ENCODE peak calls at places on chromosomes 4 and X, in six cellular contexts. E, V, Y, H, X and K are unnamed samples.

GRCh38 chrX:128634754-128635153 is 582.6 kb upstream of the ACTRT1 start:
- DNase-seq in E (no peak), V (no peak), Y (no peak), H (no peak), X (no peak), K (no peak)

GRCh38 chr4:139239127-139239772 is 40.8 kb downstream of the MGARP start:
- DNase-seq in E (no peak), V (no peak), Y (peak; percentile 23), H (no peak), X (no peak), K (no peak)

GRCh38 chrX:24423960-24424359 is 41.1 kb upstream of the PDK3 start:
- DNase-seq in E (no peak), V (no peak), Y (no peak), H (peak; percentile 43), X (peak; percentile 34), K (no peak)

GRCh38 chrX:150362599-150363481 is at the start of gene MAMLD1:
- DNase-seq in E (peak; percentile 74), V (peak; percentile 47), Y (peak; percentile 93), H (peak; percentile 75), X (peak; percentile 80), K (peak; percentile 47)

GRCh38 chrX:123291623-123292022 is 107.5 kb downstream of the GRIA3 start:
- DNase-seq in E (no peak), V (no peak), Y (no peak), H (no peak), X (no peak), K (no peak)

GRCh38 chrX:141815904-141816303 is 22.2 kb upstream of the MAGEC3 start:
- DNase-seq in E (no peak), V (no peak), Y (no peak), H (no peak), X (no peak), K (no peak)

GRCh38 chr4:173252024-173252935 is 81.9 kb downstream of the HMGB2 start:
- DNase-seq in E (peak; percentile 27), V (no peak), Y (peak; percentile 73), H (peak; percentile 84), X (peak; percentile 100), K (no peak)

GRCh38 chrX:10900585-10901289 is 210.4 kb upstream of the HCCS start:
- DNase-seq in E (no peak), V (no peak), Y (no peak), H (no peak), X (peak; percentile 66), K (no peak)

GRCh38 chr4:95087657-95088455 is 330.1 kb downstream of the BMPR1B start:
- DNase-seq in E (no peak), V (no peak), Y (peak; percentile 63), H (no peak), X (peak; percentile 50), K (no peak)

GRCh38 chr4:14874990-14875389 is 127.3 kb upstream of the CPEB2 start:
- DNase-seq in E (no peak), V (no peak), Y (no peak), H (no peak), X (no peak), K (no peak)